ENCODE peak calls at places on chromosome 5, in five cellular contexts. T is NCI-H82; X is RCC 7860; F is uterus; H is effector memory CD4-positive, alpha-beta T cell. P is an unnamed sample.

GRCh38 chr5:69331528-69332445 is 814 bp downstream of the CCDC125 start:
- DNase-seq in F (no peak), X (no peak), H (no peak), T (no peak), P (peak)

GRCh38 chr5:40518511-40518917 is 161.2 kb upstream of the PTGER4 start:
- DNase-seq in H (no peak), F (no peak), T (no peak), X (peak), P (no peak)

GRCh38 chr5:74239268-74239667 is 401.3 kb downstream of the ENC1 start:
- DNase-seq in T (no peak), X (no peak), H (no peak), F (no peak), P (no peak)

GRCh38 chr5:138716456-138716924 is 36.7 kb upstream of the CTNNA1 start:
- DNase-seq in X (peak), T (no peak), H (no peak), F (no peak), P (no peak)

GRCh38 chr5:141135718-141136266 is 786 bp downstream of the PCDHB5 start:
- DNase-seq in F (no peak), X (no peak), T (no peak), H (no peak), P (no peak)

GRCh38 chr5:79416499-79416898 is 97.4 kb downstream of the HOMER1 start:
- DNase-seq in F (no peak), H (no peak), X (no peak), T (peak), P (peak)

GRCh38 chr5:107615173-107615856 is 55.4 kb downstream of the EFNA5 start:
- DNase-seq in T (no peak), F (no peak), X (no peak), H (no peak), P (no peak)

GRCh38 chr5:106780355-106780754 is 890.4 kb downstream of the EFNA5 start:
- DNase-seq in F (no peak), X (no peak), H (no peak), T (no peak), P (no peak)

GRCh38 chr5:160071521-160072299 is 47.5 kb downstream of the PWWP2A start:
- DNase-seq in F (peak), T (peak), H (no peak), X (no peak), P (no peak)

GRCh38 chr5:40860711-40861110 is 19.5 kb downstream of the CARD6 start:
- DNase-seq in H (no peak), T (no peak), X (no peak), F (no peak), P (no peak)

GRCh38 chr5:127295454-127295853 is 4.9 kb downstream of the MEGF10 start:
- DNase-seq in F (no peak), T (no peak), X (no peak), H (no peak), P (no peak)

GRCh38 chr5:135724475-135725065 is 109.9 kb upstream of the SLC25A48 start:
- DNase-seq in H (no peak), F (no peak), X (no peak), T (no peak), P (no peak)

GRCh38 chr5:39486361-39486760 is 61.6 kb upstream of the DAB2 start:
- DNase-seq in T (no peak), H (no peak), X (no peak), F (no peak), P (no peak)

P was measured in colonic mucosa.